ENCODE peak calls at places on chromosome 13, in eight cellular contexts. Y is CD8-positive, alpha-beta T cell; U is fibroblast of lung; A is prostate gland; I is astrocyte; D is HFF-Myc; S is psoas muscle; L is tibial artery. N is an unnamed sample.

GRCh38 chr13:106468207-106468606 is 67.3 kb downstream of the EFNB2 start:
- DNase-seq in Y (no peak), U (no peak), A (no peak), I (no peak), D (no peak), S (no peak), L (no peak), N (no peak)

GRCh38 chr13:100657881-100658315 is 16.7 kb downstream of the TMTC4 start:
- DNase-seq in Y (no peak), U (no peak), A (no peak), I (no peak), D (no peak), S (no peak), L (no peak), N (no peak)

GRCh38 chr13:45082964-45083363 is 37.3 kb upstream of the GTF2F2 start:
- DNase-seq in Y (no peak), U (peak; percentile 66), A (peak; percentile 11), I (peak; percentile 70), D (no peak), S (no peak), L (no peak), N (peak; percentile 91)

GRCh38 chr13:79781829-79782540 is 301.0 kb downstream of the NDFIP2 start:
- DNase-seq in Y (no peak), U (no peak), A (no peak), I (peak; percentile 65), D (no peak), S (no peak), L (no peak), N (no peak)

GRCh38 chr13:94305463-94305862 is 174.0 kb downstream of the DCT start:
- DNase-seq in Y (no peak), U (peak; percentile 94), A (no peak), I (peak; percentile 83), D (peak; percentile 52), S (no peak), L (peak; percentile 39), N (peak; percentile 85)

GRCh38 chr13:23628250-23628649 is 58.0 kb downstream of the TNFRSF19 start:
- DNase-seq in Y (no peak), U (no peak), A (no peak), I (no peak), D (no peak), S (no peak), L (no peak), N (no peak)

GRCh38 chr13:99174533-99175100 is 26.0 kb upstream of the UBAC2 start:
- DNase-seq in Y (no peak), U (no peak), A (no peak), I (no peak), D (no peak), S (no peak), L (no peak), N (no peak)

GRCh38 chr13:65932587-65933239 is 1297.4 kb downstream of the PCDH9 start:
- DNase-seq in Y (no peak), U (no peak), A (no peak), I (no peak), D (no peak), S (no peak), L (no peak), N (no peak)

GRCh38 chr13:20401958-20402856 is 123.5 kb downstream of the CRYL1 start:
- DNase-seq in Y (no peak), U (peak; percentile 42), A (no peak), I (peak; percentile 79), D (no peak), S (no peak), L (no peak), N (peak; percentile 27)

GRCh38 chr13:44104969-44105368 is 225.3 kb downstream of the LACC1 start:
- DNase-seq in Y (no peak), U (no peak), A (no peak), I (no peak), D (no peak), S (no peak), L (no peak), N (no peak)

GRCh38 chr13:64078025-64078424 is 2662.4 kb upstream of the PCDH20 start:
- DNase-seq in Y (no peak), U (no peak), A (no peak), I (no peak), D (no peak), S (no peak), L (no peak), N (no peak)

GRCh38 chr13:26295812-26296211 is 41.9 kb downstream of the CDK8 start:
- DNase-seq in Y (no peak), U (no peak), A (no peak), I (no peak), D (no peak), S (no peak), L (no peak), N (no peak)

GRCh38 chr13:51797664-51798488 is 6.1 kb downstream of the DHRS12 start:
- DNase-seq in Y (peak; percentile 30), U (peak; percentile 58), A (peak; percentile 75), I (peak; percentile 27), D (no peak), S (no peak), L (no peak), N (peak; percentile 46)

GRCh38 chr13:104253063-104253680 is 1187.0 kb upstream of the SLC10A2 start:
- DNase-seq in Y (no peak), U (peak; percentile 22), A (no peak), I (peak; percentile 3), D (no peak), S (no peak), L (no peak), N (no peak)

GRCh38 chr13:97621631-97622030 is 187.7 kb downstream of the RAP2A start:
- DNase-seq in Y (no peak), U (no peak), A (no peak), I (no peak), D (no peak), S (no peak), L (no peak), N (no peak)

GRCh38 chr13:28754698-28755545 is 36.2 kb upstream of the SLC46A3 start:
- DNase-seq in Y (no peak), U (peak; percentile 1), A (no peak), I (no peak), D (no peak), S (peak; percentile 60), L (no peak), N (peak; percentile 48)

GRCh38 chr13:28044608-28045007 is 55.8 kb downstream of the FLT3 start:
- DNase-seq in Y (no peak), U (no peak), A (no peak), I (no peak), D (no peak), S (no peak), L (no peak), N (peak; percentile 27)

DNA sequence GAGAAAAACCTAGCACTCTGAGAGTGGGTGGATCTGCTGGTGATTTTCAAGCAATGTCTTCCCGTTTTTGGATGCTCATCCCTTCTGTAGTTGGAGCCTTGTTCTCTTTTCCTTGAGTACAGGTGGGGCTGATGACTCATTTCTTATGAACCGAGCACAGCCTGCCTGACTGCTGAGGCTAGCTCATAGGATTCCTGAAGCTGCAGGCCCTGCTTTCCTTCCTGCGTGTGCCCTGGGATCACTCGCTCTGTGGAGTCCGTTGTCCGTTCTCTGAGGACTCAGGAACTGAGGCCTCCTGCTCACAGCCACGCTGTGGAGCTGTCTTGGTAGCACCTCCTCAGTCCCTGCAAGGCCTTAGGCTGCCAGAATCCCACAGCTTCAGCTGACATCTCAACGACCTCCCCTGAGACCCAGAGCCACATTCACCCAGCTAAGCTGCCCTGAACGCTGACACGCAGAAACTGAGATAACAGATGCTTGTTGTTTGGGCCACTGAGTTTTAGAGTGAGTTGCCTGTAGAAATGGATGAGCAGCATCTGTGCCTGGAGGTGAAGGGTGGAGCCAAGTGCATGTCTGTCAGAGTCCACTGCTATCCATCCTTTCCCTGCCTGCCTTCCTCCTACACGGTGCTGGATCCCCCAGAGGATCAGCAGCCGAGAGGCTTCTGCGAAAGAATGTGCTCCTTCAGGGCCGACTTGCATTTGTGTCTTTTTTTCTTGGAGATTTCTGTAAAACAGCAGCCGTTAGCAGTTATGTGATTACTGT is 73.0 kb downstream of the ARHGEF7 start:
- DNase-seq in Y (no peak), U (peak; percentile 24), A (no peak), I (peak; percentile 58), D (no peak), S (no peak), L (no peak), N (no peak)
- H3K4me3 ChIP-seq in Y (no peak overlapping the region), U (no peak overlapping the region), A (no peak overlapping the region), I (no peak overlapping the region), D (no peak overlapping the region), S (peak overlapping the region; percentile 3), L (peak overlapping the region; percentile 42), N (no peak overlapping the region)

GRCh38 chr13:108213946-108214345 is 1.4 kb downstream of the LIG4 start:
- DNase-seq in Y (no peak), U (peak; percentile 20), A (no peak), I (peak; percentile 53), D (no peak), S (no peak), L (no peak), N (no peak)
- H3K4me3 ChIP-seq in Y (no peak overlapping the region), U (peak overlapping the region; percentile 61), A (no peak overlapping the region), I (peak overlapping the region; percentile 50), D (peak overlapping the region; percentile 36), S (peak overlapping the region; percentile 53), L (peak overlapping the region; percentile 50), N (peak overlapping the region; percentile 62)

GRCh38 chr13:93243375-93244063 is 16.9 kb downstream of the GPC6 start:
- DNase-seq in Y (no peak), U (no peak), A (no peak), I (no peak), D (no peak), S (no peak), L (no peak), N (no peak)

GRCh38 chr13:93244918-93245280 is 18.3 kb downstream of the GPC6 start:
- DNase-seq in Y (no peak), U (no peak), A (no peak), I (peak; percentile 82), D (no peak), S (no peak), L (no peak), N (peak; percentile 81)

GRCh38 chr13:93246069-93246468 is 19.5 kb downstream of the GPC6 start:
- DNase-seq in Y (no peak), U (no peak), A (no peak), I (no peak), D (no peak), S (no peak), L (no peak), N (no peak)

GRCh38 chr13:93248627-93249047 is 22.0 kb downstream of the GPC6 start:
- DNase-seq in Y (no peak), U (no peak), A (peak; percentile 16), I (peak; percentile 66), D (no peak), S (no peak), L (no peak), N (no peak)

GRCh38 chr13:93244141-93244917 is 17.7 kb downstream of the GPC6 start:
- DNase-seq in Y (no peak), U (peak; percentile 56), A (no peak), I (peak; percentile 75), D (no peak), S (no peak), L (no peak), N (peak; percentile 62)
- H3K4me3 ChIP-seq in Y (no peak overlapping the region), U (peak overlapping the region; percentile 42), A (peak overlapping the region; percentile 14), I (peak overlapping the region; percentile 54), D (peak overlapping the region; percentile 35), S (peak overlapping the region; percentile 39), L (peak overlapping the region; percentile 48), N (peak overlapping the region; percentile 64)

DNA sequence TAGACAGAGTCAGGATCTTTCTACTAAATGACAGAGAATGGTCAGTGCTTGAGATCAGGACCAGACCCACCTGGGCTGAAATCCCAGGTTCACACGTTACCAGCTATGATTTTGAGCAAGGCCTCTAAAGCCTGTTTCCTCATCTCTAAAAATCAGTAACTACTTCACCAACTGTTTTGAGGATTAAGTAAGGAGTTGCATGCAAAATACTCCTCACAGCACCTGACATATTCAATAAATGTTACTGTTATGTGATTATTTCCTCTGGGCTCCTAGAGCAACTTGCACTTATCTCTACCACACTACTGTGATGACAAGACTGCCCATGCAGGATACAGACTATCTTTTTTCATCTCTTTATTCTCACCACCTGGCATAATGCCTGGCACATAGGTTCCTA is 1.9 kb downstream of the KATNAL1 start:
- DNase-seq in Y (no peak), U (no peak), A (no peak), I (no peak), D (no peak), S (no peak), L (no peak), N (no peak)
- H3K4me3 ChIP-seq in Y (no peak overlapping the region), U (peak overlapping the region; percentile 90), A (no peak overlapping the region), I (peak overlapping the region; percentile 87), D (no peak overlapping the region), S (peak overlapping the region; percentile 100), L (peak overlapping the region; percentile 95), N (peak overlapping the region; percentile 84)

N was measured in AG10803.